ENCODE peak calls at places on chromosome 15, in ten cellular contexts. N is LoVo; G is H54; L is activated CD4-positive, alpha-beta T cell treated with anti-CD3 and anti-CD28 coated beads for 36 hours; P is A549; J is HTR-8/SVneo; T is K562; R is upper lobe of right lung; Q is AG09309; W is mucosa of gallbladder. F is an unnamed sample.

GRCh38 chr15:92667291-92667904 is 11.8 kb upstream of the FAM174B start:
- DNase-seq in N (no peak), G (no peak), L (no peak), P (peak), J (no peak), T (no peak), R (no peak), Q (no peak), W (no peak), F (no peak)

GRCh38 chr15:35880896-35881295 is 334.9 kb upstream of the DPH6 start:
- DNase-seq in N (no peak), G (no peak), L (no peak), P (no peak), J (no peak), T (no peak), R (no peak), Q (no peak), W (no peak), F (no peak)

GRCh38 chr15:57393081-57393480 is 16.8 kb downstream of the CGNL1 start:
- DNase-seq in N (no peak), G (no peak), L (no peak), P (no peak), J (no peak), T (no peak), R (no peak), Q (no peak), W (no peak), F (no peak)

GRCh38 chr15:57866149-57866736 is 159.7 kb downstream of the POLR2M start:
- DNase-seq in N (peak), G (no peak), L (peak), P (peak), J (peak), T (peak), R (peak), Q (no peak), W (peak), F (no peak)

GRCh38 chr15:70039917-70040316 is 57.8 kb downstream of the TLE3 start:
- DNase-seq in N (no peak), G (no peak), L (no peak), P (no peak), J (no peak), T (no peak), R (no peak), Q (no peak), W (no peak), F (no peak)

GRCh38 chr15:90599639-90600038 is 69.9 kb downstream of the CRTC3 start:
- DNase-seq in N (no peak), G (no peak), L (no peak), P (no peak), J (no peak), T (no peak), R (no peak), Q (no peak), W (no peak), F (no peak)

GRCh38 chr15:75153084-75153483 is 48.6 kb upstream of the C15orf39 start:
- DNase-seq in N (peak), G (no peak), L (peak), P (peak), J (peak), T (peak), R (no peak), Q (no peak), W (no peak), F (no peak)

GRCh38 chr15:67149859-67150824 is 84.7 kb downstream of the SMAD3 start:
- DNase-seq in N (peak), G (peak), L (peak), P (peak), J (peak), T (peak), R (no peak), Q (peak), W (peak), F (peak)

GRCh38 chr15:78164010-78164409 is 14.8 kb downstream of the IDH3A start:
- DNase-seq in N (no peak), G (no peak), L (no peak), P (no peak), J (no peak), T (no peak), R (no peak), Q (no peak), W (no peak), F (no peak)

GRCh38 chr15:76149291-76149910 is 89.6 kb downstream of the TMEM266 start:
- DNase-seq in N (no peak), G (no peak), L (no peak), P (no peak), J (no peak), T (no peak), R (no peak), Q (no peak), W (no peak), F (no peak)

GRCh38 chr15:40369474-40369869 is 11.5 kb downstream of the DISP2 start:
- DNase-seq in N (no peak), G (no peak), L (no peak), P (no peak), J (no peak), T (no peak), R (no peak), Q (no peak), W (no peak), F (no peak)

GRCh38 chr15:85515212-85515611 is 134.8 kb downstream of the AKAP13 start:
- DNase-seq in N (no peak), G (no peak), L (no peak), P (no peak), J (no peak), T (no peak), R (no peak), Q (no peak), W (no peak), F (no peak)

GRCh38 chr15:90868261-90868689 is at the start of gene FURIN:
- DNase-seq in N (no peak), G (no peak), L (peak), P (no peak), J (no peak), T (peak), R (no peak), Q (no peak), W (no peak), F (no peak)

GRCh38 chr15:64092864-64093626 is 593 bp downstream of the CIAO2A start:
- DNase-seq in N (peak), G (peak), L (peak), P (peak), J (peak), T (peak), R (no peak), Q (no peak), W (peak), F (no peak)

GRCh38 chr15:26806161-26806560 is 33.3 kb upstream of the GABRB3 start:
- DNase-seq in N (no peak), G (no peak), L (no peak), P (no peak), J (no peak), T (no peak), R (no peak), Q (no peak), W (peak), F (no peak)

GRCh38 chr15:59303641-59304433 is 68.8 kb downstream of the MYO1E start:
- DNase-seq in N (peak), G (no peak), L (no peak), P (no peak), J (no peak), T (no peak), R (no peak), Q (no peak), W (no peak), F (no peak)

GRCh38 chr15:89178307-89178977 is 42.9 kb downstream of the RLBP1 start:
- DNase-seq in N (no peak), G (no peak), L (peak), P (no peak), J (no peak), T (no peak), R (no peak), Q (no peak), W (no peak), F (no peak)

GRCh38 chr15:55789066-55789660 is 46.2 kb upstream of the PRTG start:
- DNase-seq in N (no peak), G (no peak), L (peak), P (no peak), J (no peak), T (peak), R (no peak), Q (no peak), W (no peak), F (no peak)

GRCh38 chr15:88605507-88606436 is 15.4 kb upstream of the AEN start:
- DNase-seq in N (no peak), G (no peak), L (peak), P (no peak), J (no peak), T (peak), R (no peak), Q (no peak), W (no peak), F (no peak)

GRCh38 chr15:77738441-77739437 is 106.0 kb upstream of the LINGO1 start:
- DNase-seq in N (no peak), G (no peak), L (no peak), P (no peak), J (no peak), T (no peak), R (no peak), Q (no peak), W (no peak), F (no peak)

GRCh38 chr15:78537266-78537665 is 3.0 kb upstream of the PSMA4 start:
- DNase-seq in N (no peak), G (no peak), L (no peak), P (no peak), J (no peak), T (no peak), R (no peak), Q (no peak), W (no peak), F (no peak)

GRCh38 chr15:35211240-35211952 is 126.3 kb upstream of the NANOGP8 start:
- DNase-seq in N (no peak), G (no peak), L (no peak), P (no peak), J (no peak), T (no peak), R (no peak), Q (no peak), W (no peak), F (no peak)

GRCh38 chr15:31360843-31361763 is 34.5 kb downstream of the KLF13 start:
- DNase-seq in N (no peak), G (no peak), L (peak), P (no peak), J (no peak), T (no peak), R (peak), Q (no peak), W (peak), F (no peak)

GRCh38 chr15:26771168-26771916 is 1.5 kb downstream of the GABRB3 start:
- DNase-seq in N (no peak), G (no peak), L (peak), P (no peak), J (no peak), T (no peak), R (peak), Q (no peak), W (peak), F (no peak)

GRCh38 chr15:84797212-84797611 is 19.9 kb upstream of the ALPK3 start:
- DNase-seq in N (no peak), G (peak), L (no peak), P (no peak), J (no peak), T (no peak), R (peak), Q (peak), W (no peak), F (peak)